ENCODE peak calls at places on chromosomes 3 and 15, in four cellular contexts. D is K562, Y is HCT116, V is HepG2. B is an unnamed sample.

GRCh38 chr3:32428092-32429068 is 36.7 kb downstream of the CMTM7 start:
- DNase-seq in D (no peak), Y (no peak), V (no peak), B (no peak)

GRCh38 chr3:11641683-11642407 is 1.9 kb downstream of the VGLL4 start:
- DNase-seq in D (peak; percentile 24), Y (no peak), V (no peak), B (no peak)

GRCh38 chr15:41857316-41857715 is 18.7 kb downstream of the PLA2G4B start:
- DNase-seq in D (no peak), Y (no peak), V (no peak), B (no peak)

GRCh38 chr15:28996953-28997352 is 111.2 kb downstream of the APBA2 start:
- DNase-seq in D (no peak), Y (no peak), V (no peak), B (no peak)

GRCh38 chr3:123367467-123368154 is 81.3 kb downstream of the ADCY5 start:
- DNase-seq in D (no peak), Y (no peak), V (no peak), B (no peak)

GRCh38 chr3:142912440-142913172 is 23.7 kb upstream of the PCOLCE2 start:
- DNase-seq in D (no peak), Y (no peak), V (no peak), B (no peak)

GRCh38 chr3:186964629-186965028 is 34.3 kb downstream of the ST6GAL1 start:
- DNase-seq in D (no peak), Y (no peak), V (no peak), B (no peak)

GRCh38 chr3:194142156-194142910 is 6.4 kb downstream of the HES1 start:
- DNase-seq in D (no peak), Y (no peak), V (no peak), B (no peak)

GRCh38 chr3:10017636-10018292 is 8.5 kb upstream of the FANCD2 start:
- DNase-seq in D (no peak), Y (no peak), V (no peak), B (no peak)

GRCh38 chr15:39205081-39205480 is 375.8 kb upstream of the THBS1 start:
- DNase-seq in D (no peak), Y (no peak), V (no peak), B (no peak)

GRCh38 chr3:109149078-109149477 is 12.6 kb downstream of the C3orf85 start:
- DNase-seq in D (no peak), Y (no peak), V (no peak), B (no peak)

GRCh38 chr15:25268166-25268565 is 170.7 kb downstream of the UBE3A start:
- DNase-seq in D (no peak), Y (no peak), V (peak; percentile 5), B (no peak)

GRCh38 chr3:23629181-23629893 is 176.4 kb upstream of the UBE2E1 start:
- DNase-seq in D (no peak), Y (no peak), V (no peak), B (no peak)

GRCh38 chr15:81108427-81108826 is 25.6 kb upstream of the CFAP161 start:
- DNase-seq in D (peak; percentile 48), Y (no peak), V (no peak), B (no peak)

GRCh38 chr15:94265009-94265408 is 33.6 kb downstream of the MCTP2 start:
- DNase-seq in D (no peak), Y (no peak), V (no peak), B (no peak)

GRCh38 chr15:94269954-94270353 is 38.6 kb downstream of the MCTP2 start:
- DNase-seq in D (no peak), Y (no peak), V (no peak), B (no peak)

GRCh38 chr15:94263341-94264273 is 32.2 kb downstream of the MCTP2 start:
- DNase-seq in D (no peak), Y (no peak), V (no peak), B (peak; percentile 73)

GRCh38 chr15:94266000-94266399 is 34.6 kb downstream of the MCTP2 start:
- DNase-seq in D (no peak), Y (no peak), V (peak; percentile 10), B (no peak)

DNA sequence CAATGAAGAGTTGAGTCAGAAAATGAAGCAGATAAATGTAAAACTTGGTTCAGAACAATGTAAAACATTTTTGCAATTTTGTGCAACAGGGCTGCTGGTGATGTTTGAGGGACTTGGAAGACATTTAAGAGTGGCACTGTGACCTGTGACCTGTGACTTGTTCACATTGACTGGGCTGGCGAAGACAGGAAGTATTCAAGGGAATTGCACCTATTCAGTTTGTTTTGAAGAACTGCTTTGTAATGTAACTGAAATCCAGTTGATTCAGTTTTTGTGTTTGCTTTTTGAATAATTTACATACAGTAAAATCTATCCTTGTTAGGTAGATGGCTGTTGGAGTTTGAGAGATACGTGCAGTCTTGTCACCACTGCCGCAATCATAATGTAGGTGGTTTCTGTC is 35.4 kb downstream of the MCTP2 start:
- DNase-seq in D (no peak), Y (no peak), V (no peak), B (no peak)
- TF ChIP-seq ZNF274 in D (no peak), Y (no peak), V (no peak), B (no peak)

GRCh38 chr3:138135141-138135832 is 3.1 kb upstream of the A4GNT start:
- DNase-seq in D (no peak), Y (no peak), V (no peak), B (no peak)
- H2AFZ ChIP-seq in D (no peak overlapping the region), Y (no peak overlapping the region), V (no peak overlapping the region), B (no peak overlapping the region)

DNA sequence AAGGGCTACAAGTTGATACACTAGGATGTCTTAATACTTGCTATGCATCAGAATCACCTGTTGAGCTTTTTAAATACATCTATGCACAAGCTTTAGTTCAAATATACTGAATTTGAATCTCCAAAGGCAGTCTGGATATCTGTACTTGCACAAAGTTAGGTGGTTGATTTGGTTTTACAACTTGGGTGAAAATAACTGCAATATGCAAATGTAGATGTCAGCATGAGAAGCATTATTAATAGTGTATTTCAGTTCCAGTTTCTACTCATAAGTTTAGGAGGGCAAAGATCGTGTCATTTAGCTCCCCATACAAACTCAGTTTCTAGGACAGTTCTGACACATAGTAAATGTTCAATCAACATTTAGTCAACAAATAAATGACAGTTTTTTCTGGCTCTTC is 25.6 kb downstream of the IQCB1 start:
- DNase-seq in D (no peak), Y (no peak), V (no peak), B (peak; percentile 84)
- TF ChIP-seq EZH2 in D (no peak), Y (no peak), V (no peak), B (no peak)

GRCh38 chr3:42717311-42717710 is 14.7 kb upstream of the HHATL start:
- DNase-seq in D (no peak), Y (no peak), V (no peak), B (no peak)

GRCh38 chr3:42721690-42722089 is 19.1 kb upstream of the HHATL start:
- DNase-seq in D (no peak), Y (no peak), V (no peak), B (no peak)

GRCh38 chr3:42718338-42718737 is 15.7 kb upstream of the HHATL start:
- DNase-seq in D (no peak), Y (no peak), V (no peak), B (no peak)

GRCh38 chr3:42720126-42720525 is 17.5 kb upstream of the HHATL start:
- DNase-seq in D (no peak), Y (no peak), V (no peak), B (no peak)

DNA sequence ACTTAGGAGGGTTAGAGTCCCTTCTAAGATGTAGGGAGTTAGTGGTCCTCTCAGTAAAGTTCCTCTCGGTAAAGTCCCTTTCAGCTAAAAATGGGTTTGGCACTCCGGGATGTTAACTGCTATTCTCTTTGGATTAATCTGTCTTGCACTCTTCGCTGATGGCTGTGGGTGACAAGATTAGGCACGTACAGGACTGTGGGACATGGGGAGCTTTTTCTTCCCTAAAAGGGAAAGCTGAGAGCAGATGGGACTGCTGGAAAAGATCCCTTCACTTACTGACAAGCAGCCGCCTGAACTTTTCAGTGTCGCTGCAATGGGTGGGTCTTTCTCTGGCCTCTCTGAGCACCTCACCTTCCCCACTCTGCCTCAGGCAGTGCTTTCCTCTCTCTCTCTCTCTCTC is 16.4 kb upstream of the HHATL start:
- DNase-seq in D (no peak), Y (no peak), V (no peak), B (no peak)
- TF ChIP-seq ZNF274 in D (no peak), Y (no peak), V (no peak), B (no peak)

DNA sequence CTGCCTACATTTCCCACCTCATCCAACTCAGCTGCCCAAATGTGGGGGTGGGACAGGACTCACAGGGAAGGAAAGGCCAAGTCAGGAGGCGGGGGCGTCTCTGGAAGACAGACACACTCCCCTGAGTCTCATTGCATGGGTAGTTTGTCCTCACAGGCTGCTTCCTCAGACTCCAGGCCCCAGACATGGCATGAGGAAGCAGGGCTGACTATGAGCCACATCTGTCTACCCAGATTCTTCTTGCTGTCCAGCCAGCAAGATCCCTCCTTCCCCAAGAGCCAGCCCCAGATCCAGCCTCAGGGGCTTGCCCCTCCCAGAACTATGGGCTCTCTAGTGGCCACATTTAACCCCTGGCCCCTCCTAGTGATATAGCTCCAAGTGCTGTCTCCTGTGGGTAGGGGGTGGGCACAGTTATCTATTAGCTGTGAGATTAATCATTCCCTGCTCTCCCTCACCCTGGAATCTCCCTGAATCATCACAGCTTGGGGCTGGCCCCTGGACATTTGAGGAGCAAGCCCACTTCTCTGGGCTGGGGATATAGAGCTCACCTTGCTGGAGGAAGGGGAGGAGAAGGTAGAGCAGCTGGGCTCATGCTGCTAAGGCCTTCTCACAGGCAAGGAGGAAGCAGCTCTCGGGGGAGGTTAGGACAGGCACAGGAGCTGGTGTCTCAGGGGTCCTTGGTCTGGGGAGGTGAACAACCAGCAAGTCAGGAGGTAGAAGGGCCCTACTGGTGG is 2.1 kb upstream of the CCDC33 start:
- DNase-seq in D (no peak), Y (no peak), V (no peak), B (no peak)
- H2AFZ ChIP-seq in D (no peak overlapping the region), Y (no peak overlapping the region), V (no peak overlapping the region), B (no peak overlapping the region)

GRCh38 chr3:137768021-137768360 is 3.9 kb downstream of the SOX14 start:
- DNase-seq in D (no peak), Y (no peak), V (no peak), B (no peak)

GRCh38 chr3:137766069-137766960 is 2.2 kb downstream of the SOX14 start:
- DNase-seq in D (no peak), Y (no peak), V (no peak), B (no peak)

GRCh38 chr3:137768361-137769320 is 4.5 kb downstream of the SOX14 start:
- DNase-seq in D (no peak), Y (no peak), V (no peak), B (no peak)

GRCh38 chr3:137765310-137766033 is 1.4 kb downstream of the SOX14 start:
- DNase-seq in D (no peak), Y (no peak), V (no peak), B (no peak)

GRCh38 chr3:137767146-137768020 is 3.3 kb downstream of the SOX14 start:
- DNase-seq in D (no peak), Y (no peak), V (no peak), B (no peak)
- TF ChIP-seq EZH2 in D (no peak), Y (no peak), V (peak; percentile 25), B (no peak)

DNA sequence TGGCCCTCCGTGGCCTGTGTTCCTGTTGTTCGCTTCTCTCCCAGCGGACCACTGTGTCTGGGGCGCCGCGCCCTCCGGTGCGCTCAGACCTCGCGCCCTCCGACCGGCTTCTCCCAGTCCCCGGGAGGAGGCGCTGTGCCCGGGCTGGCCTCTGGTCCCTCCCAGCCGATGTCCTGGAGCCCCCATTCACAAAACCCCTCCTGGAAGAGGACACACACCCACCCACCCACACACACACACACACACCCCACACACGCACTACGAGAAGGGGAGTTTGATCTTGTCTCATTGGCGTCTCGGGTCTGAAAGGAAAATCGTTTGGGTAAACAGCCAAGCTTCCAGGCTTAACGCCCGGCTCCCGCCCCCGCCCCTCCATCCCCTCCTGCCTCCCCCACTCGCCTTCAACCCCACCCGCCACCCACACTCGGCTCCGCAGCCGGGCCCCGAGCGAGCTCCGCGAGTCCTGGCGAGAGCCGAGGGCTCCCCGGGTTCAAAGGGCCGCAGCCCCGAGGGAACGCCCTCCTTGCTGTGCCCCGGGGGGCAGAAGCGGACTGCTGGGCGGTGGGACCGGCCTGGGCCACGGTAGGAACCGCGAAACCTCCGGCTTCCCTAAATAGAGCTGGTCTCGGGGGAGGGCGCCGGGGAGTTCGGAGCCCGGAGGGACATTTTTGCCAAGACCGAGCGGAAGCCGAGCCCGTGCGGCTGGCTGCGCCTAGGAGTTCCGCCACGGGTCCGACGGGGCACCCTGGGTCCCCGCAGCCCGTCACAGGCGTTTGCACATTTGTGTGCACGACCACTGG is 23.6 kb downstream of the NR2F2 start:
- DNase-seq in D (peak; percentile 63), Y (no peak), V (no peak), B (no peak)
- TF ChIP-seq ZNF274 in D (no peak), Y (no peak), V (no peak), B (no peak)